ENCODE peak calls at places on chromosomes 1 and 21, in eight cellular contexts. G is neural progenitor cell, S is HCT116, Q is OCI-LY7, H is SK-N-SH, R is PC-3, E is MM.1S, N is hepatocyte. P is an unnamed sample. For H3K9me3, the result is how much of the 10 kb centered on the place peaks cover.

GRCh38 chr1:247294282-247294681 is 37.4 kb downstream of the ZNF496 start:
- DNase-seq in H (no peak), G (no peak), R (peak), Q (no peak), S (no peak), E (no peak), N (no peak), P (peak)

GRCh38 chr21:35357041-35357780 is 308.1 kb upstream of the RUNX1 start:
- DNase-seq in N (no peak), Q (no peak), G (no peak), E (no peak), S (no peak), H (no peak), R (no peak), P (no peak)

GRCh38 chr1:15788624-15789301 is 18.7 kb downstream of the UQCRHL start:
- DNase-seq in E (no peak), R (peak), Q (no peak), G (no peak), N (no peak), H (no peak), S (no peak), P (peak)

GRCh38 chr1:217228689-217229088 is 402.2 kb downstream of the GPATCH2 start:
- DNase-seq in N (no peak), H (no peak), Q (no peak), E (no peak), S (no peak), G (no peak), R (no peak), P (no peak)

GRCh38 chr1:245301921-245302320 is 147.1 kb downstream of the KIF26B start:
- DNase-seq in R (no peak), Q (no peak), H (no peak), S (no peak), N (no peak), G (no peak), E (no peak), P (no peak)

GRCh38 chr1:9044241-9044640 is 18.0 kb upstream of the SLC2A7 start:
- DNase-seq in G (no peak), R (no peak), S (no peak), E (no peak), Q (no peak), N (no peak), H (no peak), P (no peak)

GRCh38 chr1:158425020-158425419 is 1.0 kb downstream of the OR10K2 start:
- DNase-seq in N (no peak), E (no peak), R (no peak), S (no peak), H (no peak), G (no peak), Q (no peak), P (no peak)

GRCh38 chr21:28771790-28772501 is 220.7 kb downstream of the LTN1 start:
- DNase-seq in Q (no peak), N (peak), G (no peak), E (no peak), S (no peak), H (no peak), R (peak), P (peak)

GRCh38 chr1:57722285-57722978 is 298.6 kb upstream of the DAB1 start:
- DNase-seq in E (no peak), Q (no peak), S (no peak), G (no peak), N (no peak), R (no peak), H (no peak), P (no peak)

GRCh38 chr1:215891673-215892072 is 324.6 kb downstream of the KCTD3 start:
- DNase-seq in E (no peak), Q (no peak), H (no peak), N (no peak), R (no peak), G (no peak), S (no peak), P (peak)

GRCh38 chr1:192327997-192328396 is 11.2 kb downstream of the RGS21 start:
- DNase-seq in H (no peak), Q (no peak), S (no peak), N (no peak), E (no peak), G (no peak), R (no peak), P (no peak)

GRCh38 chr1:17227358-17227915 is 21.5 kb upstream of the PADI3 start:
- DNase-seq in S (no peak), G (no peak), Q (no peak), N (no peak), R (no peak), E (no peak), H (no peak), P (no peak)

GRCh38 chr1:110433803-110434202 is 17.1 kb upstream of the PROK1 start:
- DNase-seq in G (peak), N (peak), Q (peak), H (no peak), E (peak), R (peak), S (peak), P (peak)

GRCh38 chr1:113903496-113904291 is 905 bp downstream of the AP4B1 start:
- DNase-seq in G (no peak), S (no peak), E (no peak), N (no peak), Q (peak), R (peak), H (peak), P (peak)

GRCh38 chr1:116255486-116255885 is 117.6 kb upstream of the ATP1A1 start:
- DNase-seq in S (no peak), N (no peak), R (no peak), H (no peak), Q (no peak), E (no peak), G (peak), P (no peak)

GRCh38 chr1:237012789-237013383 is 8.6 kb upstream of the MT1HL1 start:
- DNase-seq in N (peak), E (no peak), R (peak), S (no peak), Q (no peak), G (no peak), H (peak), P (no peak)

DNA sequence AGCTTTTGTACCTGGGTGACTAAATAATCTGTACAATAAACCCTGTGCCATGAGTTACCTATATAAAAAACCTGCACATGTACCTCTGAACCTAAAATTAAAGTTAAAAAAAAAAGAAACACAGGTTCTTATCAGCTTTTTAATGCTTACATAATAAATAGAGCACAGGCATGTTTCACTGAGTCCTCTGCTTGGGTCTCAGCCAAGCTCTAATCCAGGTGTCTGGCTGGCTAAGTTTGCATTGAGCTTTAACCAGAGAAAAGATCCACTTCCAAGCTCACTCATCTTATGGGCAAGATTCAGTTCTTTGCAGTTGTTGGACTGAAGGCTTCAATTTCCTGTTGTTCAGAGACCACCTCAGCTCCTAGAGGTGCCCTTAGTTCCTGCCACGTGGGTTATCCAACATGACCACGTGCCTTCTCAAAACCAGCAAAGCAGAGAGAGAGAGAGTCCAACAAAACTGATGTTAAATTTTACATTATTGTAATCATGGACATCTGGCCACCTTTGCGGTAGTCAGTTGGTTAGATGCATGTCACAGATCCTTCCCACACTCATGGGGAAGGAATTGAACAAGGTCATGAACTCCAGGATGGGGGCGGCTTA is 68.2 kb upstream of the TMPRSS2 start:
- DNase-seq in R (no peak), E (no peak), H (no peak), G (no peak), N (no peak), Q (no peak), S (no peak), P (no peak)
- H3K9me3 ChIP-seq in R (under half), E (under half), H (under half), G (under half), N (under half), Q (under half), S (under half), P (under half)

DNA sequence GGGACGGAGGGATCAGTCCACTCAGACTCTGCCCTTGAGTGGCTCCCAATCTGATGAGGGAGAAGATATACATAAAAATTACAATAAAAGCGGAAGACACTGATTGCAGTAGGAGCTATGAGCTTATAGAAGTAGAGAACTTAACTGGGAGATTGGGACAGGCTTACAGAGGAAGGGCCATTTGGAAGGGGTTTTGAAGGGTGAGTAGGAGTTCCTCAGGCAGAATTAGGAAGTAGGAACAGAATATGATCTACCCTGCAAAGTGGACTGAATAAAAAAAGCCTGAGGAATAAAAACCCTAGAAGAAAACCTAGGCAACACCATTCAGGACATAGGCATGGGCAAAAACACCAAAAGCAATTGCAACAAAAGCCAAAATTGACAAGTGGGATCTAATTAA is 9.2 kb upstream of the WASF2 start:
- DNase-seq in E (no peak), H (no peak), S (no peak), N (no peak), Q (no peak), R (no peak), G (no peak), P (no peak)
- H3K27ac ChIP-seq in E (no peak), H (no peak), S (no peak), N (no peak), Q (no peak), R (no peak), G (no peak), P (no peak)

GRCh38 chr1:209988706-209989105 is 50.7 kb downstream of the SYT14 start:
- DNase-seq in N (no peak), R (peak), S (no peak), Q (no peak), E (no peak), G (no peak), H (no peak), P (no peak)

GRCh38 chr1:209985002-209985401 is 47.0 kb downstream of the SYT14 start:
- DNase-seq in E (no peak), N (no peak), S (no peak), R (no peak), Q (no peak), G (no peak), H (no peak), P (no peak)

GRCh38 chr1:209993061-209993830 is 55.2 kb downstream of the SYT14 start:
- DNase-seq in N (no peak), S (no peak), H (no peak), E (no peak), G (no peak), R (no peak), Q (no peak), P (no peak)

GRCh38 chr1:209983953-209984352 is 45.9 kb downstream of the SYT14 start:
- DNase-seq in Q (no peak), H (peak), S (no peak), N (no peak), R (no peak), G (no peak), E (no peak), P (no peak)

GRCh38 chr1:209989525-209989924 is 51.5 kb downstream of the SYT14 start:
- DNase-seq in S (no peak), R (peak), Q (peak), E (peak), H (peak), N (peak), G (no peak), P (peak)
- TF ChIP-seq EZH2phosphoT487 in S (no peak), R (no peak), Q (no peak), E (no peak), H (no peak), N (no peak), G (no peak), P (no peak)

GRCh38 chr1:152444045-152444444 is 30.0 kb upstream of the CRNN start:
- DNase-seq in R (no peak), H (no peak), G (no peak), Q (no peak), N (no peak), E (no peak), S (no peak), P (no peak)

GRCh38 chr1:152440635-152441471 is 26.8 kb upstream of the CRNN start:
- DNase-seq in Q (peak), N (no peak), H (peak), E (peak), R (peak), G (peak), S (peak), P (peak)

GRCh38 chr1:152442765-152443164 is 28.7 kb upstream of the CRNN start:
- DNase-seq in N (no peak), H (no peak), Q (no peak), R (peak), G (no peak), E (no peak), S (no peak), P (peak)

GRCh38 chr1:152442291-152442690 is 28.2 kb upstream of the CRNN start:
- DNase-seq in N (no peak), Q (no peak), R (no peak), E (no peak), H (no peak), G (no peak), S (no peak), P (no peak)

DNA sequence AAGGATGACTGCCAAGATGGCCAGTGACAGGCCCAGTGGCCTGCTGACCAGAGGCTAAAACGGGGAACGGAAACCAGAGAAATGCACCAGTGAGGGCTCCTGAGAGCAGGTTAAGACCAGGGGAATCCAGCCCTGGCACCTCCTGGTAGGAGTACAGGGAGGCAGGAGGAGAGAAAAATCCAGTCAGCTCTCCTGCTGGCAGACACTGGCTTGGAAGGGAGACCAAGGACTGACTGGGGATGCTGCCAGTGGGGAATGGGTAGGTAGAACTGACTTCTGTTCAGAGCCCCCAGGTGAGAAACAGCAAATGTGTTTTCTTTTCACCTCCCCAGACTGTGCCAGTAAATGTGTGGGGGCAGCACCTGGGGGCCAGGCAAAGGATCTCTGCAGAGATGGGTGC is 27.7 kb upstream of the CRNN start:
- DNase-seq in H (no peak), Q (no peak), E (no peak), S (no peak), R (no peak), G (no peak), N (no peak), P (no peak)
- H3K9me3 ChIP-seq in H (under half), Q (under half), E (under half), S (under half), R (under half), G (under half), N (under half), P (under half)

GRCh38 chr1:226973898-226974543 is 33.9 kb downstream of the COQ8A start:
- DNase-seq in N (peak), G (no peak), Q (no peak), S (no peak), E (no peak), H (no peak), R (peak), P (peak)

GRCh38 chr1:226975909-226976670 is 36.0 kb downstream of the COQ8A start:
- DNase-seq in E (no peak), R (no peak), Q (no peak), H (no peak), G (peak), N (no peak), S (no peak), P (no peak)

GRCh38 chr1:226974544-226975258 is 34.6 kb downstream of the COQ8A start:
- DNase-seq in N (peak), R (no peak), H (no peak), S (no peak), G (no peak), Q (no peak), E (no peak), P (peak)

GRCh38 chr1:226976671-226977287 is 36.7 kb downstream of the COQ8A start:
- DNase-seq in Q (no peak), N (no peak), S (no peak), E (no peak), R (no peak), G (no peak), H (no peak), P (no peak)

GRCh38 chr1:226975259-226975908 is 35.3 kb downstream of the COQ8A start:
- DNase-seq in E (no peak), N (no peak), H (no peak), Q (no peak), S (no peak), R (no peak), G (peak), P (no peak)
- H3K27ac ChIP-seq in E (no peak), N (peak), H (no peak), Q (no peak), S (no peak), R (no peak), G (no peak), P (no peak)

GRCh38 chr1:231924183-231924582 is 297.6 kb downstream of the DISC1 start:
- DNase-seq in Q (no peak), H (no peak), E (no peak), S (no peak), N (no peak), R (no peak), G (no peak), P (no peak)
- TF ChIP-seq EZH2phosphoT487 in Q (no peak), H (no peak), E (no peak), S (no peak), N (no peak), R (no peak), G (no peak), P (no peak)

GRCh38 chr1:68620575-68620974 is 123.7 kb upstream of the DEPDC1 start:
- DNase-seq in S (no peak), H (no peak), N (no peak), E (no peak), G (no peak), Q (peak), R (no peak), P (no peak)

GRCh38 chr1:68624233-68624632 is 127.4 kb upstream of the DEPDC1 start:
- DNase-seq in Q (no peak), N (no peak), E (no peak), G (peak), S (no peak), H (no peak), R (peak), P (peak)

GRCh38 chr1:68623700-68624099 is 126.8 kb upstream of the DEPDC1 start:
- DNase-seq in N (no peak), H (no peak), R (no peak), S (no peak), E (no peak), G (no peak), Q (no peak), P (no peak)

GRCh38 chr1:68625636-68626035 is 128.8 kb upstream of the DEPDC1 start:
- DNase-seq in Q (no peak), H (no peak), S (no peak), R (no peak), E (no peak), G (no peak), N (no peak), P (no peak)
- H3K9me3 ChIP-seq in Q (under half), H (under half), S (under half), R (under half), E (under half), G (under half), N (under half), P (under half)

GRCh38 chr1:209875510-209875909 is 47.7 kb downstream of the UTP25 start:
- DNase-seq in H (no peak), R (peak), G (peak), Q (no peak), S (peak), N (peak), E (no peak), P (peak)
- H3K27ac ChIP-seq in H (peak), R (no peak), G (no peak), Q (no peak), S (no peak), N (no peak), E (no peak), P (no peak)